ENCODE peak calls at places on chromosomes 12 and 14, in four cellular contexts. One of them, this sample, is unnamed.

GRCh38 chr12:95601626-95602025 is 50.4 kb upstream of the USP44 start:
- DNase-seq in WERI-Rb-1: no peak
- DNase-seq in prostate gland: no peak
- DNase-seq in right atrium auricular region: no peak
- DNase-seq in this sample: no peak

GRCh38 chr12:82174936-82175335 is 183.3 kb downstream of the CCDC59 start:
- DNase-seq in WERI-Rb-1: no peak
- DNase-seq in prostate gland: no peak
- DNase-seq in right atrium auricular region: no peak
- DNase-seq in this sample: no peak

GRCh38 chr12:5830121-5830520 is 114.9 kb downstream of the ANO2 start:
- DNase-seq in WERI-Rb-1: no peak
- DNase-seq in prostate gland: no peak
- DNase-seq in right atrium auricular region: no peak
- DNase-seq in this sample: no peak

GRCh38 chr12:93146278-93146939 is 217.3 kb upstream of the EEA1 start:
- DNase-seq in WERI-Rb-1: no peak
- DNase-seq in prostate gland: no peak
- DNase-seq in right atrium auricular region: no peak
- DNase-seq in this sample: no peak

GRCh38 chr14:77063581-77064289 is 34.3 kb upstream of the CIPC start:
- DNase-seq in WERI-Rb-1: no peak
- DNase-seq in prostate gland: no peak
- DNase-seq in right atrium auricular region: no peak
- DNase-seq in this sample: no peak

GRCh38 chr12:29026419-29026818 is 122.7 kb upstream of the FAR2 start:
- DNase-seq in WERI-Rb-1: no peak
- DNase-seq in prostate gland: no peak
- DNase-seq in right atrium auricular region: no peak
- DNase-seq in this sample: no peak

GRCh38 chr12:20350495-20350894 is 17.8 kb upstream of the PDE3A start:
- DNase-seq in WERI-Rb-1: no peak
- DNase-seq in prostate gland: no peak
- DNase-seq in right atrium auricular region: no peak
- DNase-seq in this sample: no peak

GRCh38 chr14:78341827-78342389 is 171.7 kb downstream of the NRXN3 start:
- DNase-seq in WERI-Rb-1: no peak
- DNase-seq in prostate gland: peak; percentile 67
- DNase-seq in right atrium auricular region: no peak
- DNase-seq in this sample: no peak

GRCh38 chr14:34098045-34098984 is 147.4 kb upstream of the EGLN3 start:
- DNase-seq in WERI-Rb-1: no peak
- DNase-seq in prostate gland: peak; percentile 54
- DNase-seq in right atrium auricular region: no peak
- DNase-seq in this sample: peak; percentile 46

GRCh38 chr12:29314421-29314820 is 66.6 kb downstream of the ERGIC2 start:
- DNase-seq in WERI-Rb-1: peak; percentile 72
- DNase-seq in prostate gland: no peak
- DNase-seq in right atrium auricular region: no peak
- DNase-seq in this sample: no peak

GRCh38 chr12:4938900-4939299 is 29.2 kb downstream of the KCNA1 start:
- DNase-seq in WERI-Rb-1: no peak
- DNase-seq in prostate gland: no peak
- DNase-seq in right atrium auricular region: no peak
- DNase-seq in this sample: no peak

GRCh38 chr12:3661028-3661427 is 91.9 kb downstream of the CRACR2A start:
- DNase-seq in WERI-Rb-1: no peak
- DNase-seq in prostate gland: no peak
- DNase-seq in right atrium auricular region: no peak
- DNase-seq in this sample: no peak

GRCh38 chr12:117172168-117172567 is 18.1 kb downstream of the FBXO21 start:
- DNase-seq in WERI-Rb-1: no peak
- DNase-seq in prostate gland: no peak
- DNase-seq in right atrium auricular region: no peak
- DNase-seq in this sample: no peak
- H3K36me3 ChIP-seq in WERI-Rb-1: peaks cover 91% of the 10 kb centered on the region
- H3K36me3 ChIP-seq in prostate gland: peaks cover 9% of the 10 kb centered on the region
- H3K36me3 ChIP-seq in right atrium auricular region: peaks cover 94% of the 10 kb centered on the region
- H3K36me3 ChIP-seq in this sample: peaks cover 100% of the 10 kb centered on the region

GRCh38 chr14:68607852-68608232 is 185.0 kb downstream of the ZFP36L1 start:
- DNase-seq in WERI-Rb-1: no peak
- DNase-seq in prostate gland: no peak
- DNase-seq in right atrium auricular region: no peak
- DNase-seq in this sample: no peak

GRCh38 chr14:68606644-68607043 is 186.2 kb downstream of the ZFP36L1 start:
- DNase-seq in WERI-Rb-1: no peak
- DNase-seq in prostate gland: no peak
- DNase-seq in right atrium auricular region: no peak
- DNase-seq in this sample: no peak

GRCh38 chr14:68609012-68609411 is 183.9 kb downstream of the ZFP36L1 start:
- DNase-seq in WERI-Rb-1: no peak
- DNase-seq in prostate gland: no peak
- DNase-seq in right atrium auricular region: no peak
- DNase-seq in this sample: no peak

GRCh38 chr14:68607081-68607851 is 185.6 kb downstream of the ZFP36L1 start:
- DNase-seq in WERI-Rb-1: no peak
- DNase-seq in prostate gland: peak; percentile 63
- DNase-seq in right atrium auricular region: no peak
- DNase-seq in this sample: peak; percentile 38

DNA sequence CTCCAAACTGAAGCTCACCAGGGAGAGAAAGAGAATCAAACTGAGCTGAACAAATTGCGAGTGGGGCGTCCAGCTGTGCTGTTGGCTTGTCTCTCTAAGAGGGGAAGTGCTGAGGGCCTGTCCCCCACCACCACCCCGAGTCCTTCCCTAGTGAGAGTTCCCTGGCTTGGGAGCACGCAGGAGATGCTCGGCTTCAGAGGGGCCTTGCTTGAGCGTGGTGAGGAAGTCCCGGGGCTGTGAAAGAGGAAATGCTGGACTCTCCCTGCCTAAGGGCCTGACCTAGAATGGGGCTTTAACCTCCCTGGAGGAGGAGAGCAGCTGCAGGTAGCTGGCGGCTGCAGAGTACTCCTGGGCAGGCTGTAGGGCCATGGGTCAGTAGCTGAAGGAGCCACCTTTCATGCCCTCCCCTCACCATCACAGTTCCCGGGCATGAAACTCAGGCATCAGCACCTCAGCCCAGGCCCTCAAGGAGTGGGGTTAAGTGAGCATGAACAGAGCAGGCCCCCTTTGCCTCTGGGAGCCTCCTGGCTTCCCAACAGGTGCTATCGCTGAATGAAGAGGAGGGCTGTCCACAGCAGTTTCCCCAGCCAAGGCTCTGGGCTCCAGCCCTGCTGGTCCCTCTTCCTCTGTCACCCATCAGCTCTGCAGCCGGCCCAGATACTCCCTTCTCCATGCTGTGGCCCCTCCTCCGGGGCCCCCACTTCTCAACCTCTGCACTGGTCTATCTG is 184.5 kb downstream of the ZFP36L1 start:
- DNase-seq in WERI-Rb-1: no peak
- DNase-seq in prostate gland: no peak
- DNase-seq in right atrium auricular region: no peak
- DNase-seq in this sample: no peak
- H3K27ac ChIP-seq in WERI-Rb-1: no peak overlapping the region
- H3K27ac ChIP-seq in prostate gland: peak overlapping the region; percentile 79
- H3K27ac ChIP-seq in right atrium auricular region: peak overlapping the region; percentile 73
- H3K27ac ChIP-seq in this sample: peak overlapping the region; percentile 71

GRCh38 chr12:42396473-42397259 is 70.7 kb downstream of the PPHLN1 start:
- DNase-seq in WERI-Rb-1: no peak
- DNase-seq in prostate gland: no peak
- DNase-seq in right atrium auricular region: no peak
- DNase-seq in this sample: no peak
- H3K36me3 ChIP-seq in WERI-Rb-1: peaks cover 9% of the 10 kb centered on the region
- H3K36me3 ChIP-seq in prostate gland: no peaks in the 10 kb centered on the region
- H3K36me3 ChIP-seq in right atrium auricular region: peaks cover 8% of the 10 kb centered on the region
- H3K36me3 ChIP-seq in this sample: peaks cover 5% of the 10 kb centered on the region

DNA sequence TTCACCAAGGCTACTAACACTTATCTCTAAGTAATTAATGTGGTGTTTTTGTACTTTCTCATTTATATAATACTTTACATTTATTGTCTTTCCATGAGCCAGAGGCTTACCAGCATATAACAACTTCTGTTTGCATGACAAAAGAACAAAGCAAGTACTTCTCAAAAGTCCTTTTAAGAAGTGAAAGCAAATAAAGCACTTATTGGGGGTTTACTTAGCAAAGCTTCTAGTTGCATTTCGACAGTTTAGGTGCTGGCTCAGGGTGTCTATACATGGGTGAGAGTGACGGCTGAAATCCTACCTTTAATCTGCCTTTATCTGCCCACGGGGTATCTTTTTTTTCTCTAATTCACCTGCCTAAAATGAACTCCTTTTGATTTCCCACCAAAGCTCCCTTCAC is 21.0 kb upstream of the DCN start:
- DNase-seq in WERI-Rb-1: no peak
- DNase-seq in prostate gland: no peak
- DNase-seq in right atrium auricular region: no peak
- DNase-seq in this sample: no peak
- H3K27ac ChIP-seq in WERI-Rb-1: no peak overlapping the region
- H3K27ac ChIP-seq in prostate gland: no peak overlapping the region
- H3K27ac ChIP-seq in right atrium auricular region: no peak overlapping the region
- H3K27ac ChIP-seq in this sample: no peak overlapping the region

GRCh38 chr14:31170411-31170810 is 37.2 kb downstream of the HECTD1 start:
- DNase-seq in WERI-Rb-1: no peak
- DNase-seq in prostate gland: no peak
- DNase-seq in right atrium auricular region: no peak
- DNase-seq in this sample: no peak
- H3K36me3 ChIP-seq in WERI-Rb-1: peaks cover 95% of the 10 kb centered on the region
- H3K36me3 ChIP-seq in prostate gland: no peaks in the 10 kb centered on the region
- H3K36me3 ChIP-seq in right atrium auricular region: peaks cover 69% of the 10 kb centered on the region
- H3K36me3 ChIP-seq in this sample: peaks cover 97% of the 10 kb centered on the region

GRCh38 chr12:122847516-122847836 is 12.2 kb downstream of the HIP1R start:
- DNase-seq in WERI-Rb-1: no peak
- DNase-seq in prostate gland: no peak
- DNase-seq in right atrium auricular region: no peak
- DNase-seq in this sample: no peak
- H3K27ac ChIP-seq in WERI-Rb-1: no peak overlapping the region
- H3K27ac ChIP-seq in prostate gland: no peak overlapping the region
- H3K27ac ChIP-seq in right atrium auricular region: peak overlapping the region; percentile 16
- H3K27ac ChIP-seq in this sample: no peak overlapping the region

DNA sequence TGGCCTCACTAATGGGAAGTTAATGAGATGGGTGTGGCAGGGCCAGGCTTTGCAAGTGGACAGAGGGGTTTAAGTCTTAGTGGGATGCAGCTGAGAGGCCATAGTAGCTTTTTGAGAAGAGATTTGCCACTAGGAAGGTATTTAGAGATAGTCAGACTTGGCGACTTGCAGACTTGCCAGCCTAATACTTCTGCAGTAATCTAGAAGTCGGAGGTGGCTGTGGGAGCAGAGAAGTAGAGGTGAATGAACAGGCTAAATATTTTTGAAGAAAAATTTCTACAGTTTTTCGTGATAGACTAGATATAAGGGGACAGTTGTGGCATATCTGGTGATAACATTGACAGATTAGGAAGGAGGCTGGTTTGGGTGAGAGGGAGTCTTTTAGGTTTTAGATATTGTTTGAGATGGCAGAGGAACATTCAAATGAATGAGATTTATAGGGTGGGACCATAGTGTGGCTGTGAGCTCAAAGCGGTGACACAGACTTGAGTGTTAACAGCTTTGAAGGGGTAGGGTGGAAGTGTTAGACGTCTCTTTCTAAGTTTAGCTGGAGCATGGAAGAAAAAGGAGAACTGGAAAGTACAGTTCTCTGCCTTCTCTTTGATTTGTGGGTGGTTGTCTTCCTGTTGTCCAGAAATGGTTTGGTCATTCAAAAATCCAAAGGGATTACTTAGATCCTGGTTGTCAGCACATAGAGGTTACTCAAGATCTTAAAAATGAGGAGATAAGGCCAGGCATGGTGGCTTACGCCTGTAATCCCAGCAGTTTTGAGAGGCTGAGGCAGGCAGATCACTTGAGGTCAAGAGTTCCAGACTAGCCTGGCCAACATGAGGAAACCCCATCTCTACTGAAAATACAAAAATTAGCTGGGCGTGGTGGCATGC is 44.9 kb downstream of the MAPKAPK5 start:
- DNase-seq in WERI-Rb-1: no peak
- DNase-seq in prostate gland: no peak
- DNase-seq in right atrium auricular region: no peak
- DNase-seq in this sample: no peak
- H3K36me3 ChIP-seq in WERI-Rb-1: peaks cover 97% of the 10 kb centered on the region
- H3K36me3 ChIP-seq in prostate gland: peaks cover 24% of the 10 kb centered on the region
- H3K36me3 ChIP-seq in right atrium auricular region: peaks cover 86% of the 10 kb centered on the region
- H3K36me3 ChIP-seq in this sample: peaks cover 68% of the 10 kb centered on the region

DNA sequence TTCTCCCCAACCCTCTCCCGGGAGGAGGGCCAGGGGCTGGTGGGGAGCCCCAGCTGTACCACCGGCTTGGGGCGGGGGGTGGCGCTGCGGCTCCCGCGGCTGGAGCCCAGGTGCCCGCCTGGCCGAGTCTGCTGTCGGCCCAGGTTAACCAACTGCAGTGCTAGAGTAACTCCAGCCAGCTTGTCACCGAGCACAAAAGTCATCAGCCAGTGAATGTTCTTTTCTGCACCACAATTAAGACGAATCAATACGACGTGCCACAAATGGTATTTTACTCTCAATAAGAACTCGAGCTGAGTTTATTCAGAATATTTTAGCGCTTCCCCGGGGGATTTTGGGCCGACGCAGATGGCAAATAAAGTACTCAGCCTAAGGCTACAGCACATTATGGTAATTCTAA is 83.3 kb downstream of the BCL11B start:
- DNase-seq in WERI-Rb-1: no peak
- DNase-seq in prostate gland: no peak
- DNase-seq in right atrium auricular region: no peak
- DNase-seq in this sample: no peak
- H3K27ac ChIP-seq in WERI-Rb-1: no peak overlapping the region
- H3K27ac ChIP-seq in prostate gland: no peak overlapping the region
- H3K27ac ChIP-seq in right atrium auricular region: no peak overlapping the region
- H3K27ac ChIP-seq in this sample: no peak overlapping the region

GRCh38 chr12:116010467-116010866 is 267.0 kb downstream of the MED13L start:
- DNase-seq in WERI-Rb-1: no peak
- DNase-seq in prostate gland: no peak
- DNase-seq in right atrium auricular region: no peak
- DNase-seq in this sample: no peak
- H3K36me3 ChIP-seq in WERI-Rb-1: peaks cover 60% of the 10 kb centered on the region
- H3K36me3 ChIP-seq in prostate gland: no peaks in the 10 kb centered on the region
- H3K36me3 ChIP-seq in right atrium auricular region: peaks cover 69% of the 10 kb centered on the region
- H3K36me3 ChIP-seq in this sample: peaks cover 92% of the 10 kb centered on the region

This sample was measured in stomach.